ENCODE peak calls at places on chromosomes 3 and 15, in four cellular contexts. T, V, U and Z are unnamed samples.

GRCh38 chr3:9747267-9747666 is 2.5 kb upstream of the OGG1 start:
- DNase-seq in V (peak; percentile 52), T (no peak), U (no peak), Z (no peak)

GRCh38 chr3:182393151-182393550 is 400.2 kb upstream of the ATP11B start:
- DNase-seq in T (no peak), V (no peak), U (no peak), Z (no peak)

GRCh38 chr3:183826448-183826847 is 1.1 kb upstream of the MAP6D1 start:
- DNase-seq in T (no peak), V (no peak), U (peak; percentile 47), Z (no peak)

GRCh38 chr15:74725241-74725774 is at the start of gene CYP1A1:
- DNase-seq in V (no peak), T (no peak), U (peak; percentile 57), Z (no peak)

GRCh38 chr3:159126261-159127020 is 324.6 kb downstream of the MFSD1 start:
- DNase-seq in V (no peak), U (no peak), T (no peak), Z (no peak)

GRCh38 chr3:123344175-123344908 is 104.5 kb downstream of the ADCY5 start:
- DNase-seq in T (no peak), V (peak; percentile 74), U (no peak), Z (no peak)

GRCh38 chr3:177914224-177914623 is 622.0 kb upstream of the KCNMB2 start:
- DNase-seq in T (no peak), U (no peak), V (no peak), Z (no peak)

GRCh38 chr15:40333922-40334492 is 6.7 kb downstream of the CCDC9B start:
- DNase-seq in V (peak; percentile 86), T (peak; percentile 57), U (no peak), Z (no peak)

GRCh38 chr15:63600001-63600645 is 2.9 kb downstream of the FBXL22 start:
- DNase-seq in T (no peak), U (no peak), V (no peak), Z (no peak)

GRCh38 chr15:52066842-52067544 is 45.6 kb downstream of the BCL2L10 start:
- DNase-seq in U (no peak), T (no peak), V (no peak), Z (no peak)

GRCh38 chr3:41331023-41331422 is 131.7 kb downstream of the CTNNB1 start:
- DNase-seq in U (no peak), V (peak; percentile 3), T (no peak), Z (no peak)

GRCh38 chr3:112519424-112520001 is 20.2 kb upstream of the BTLA start:
- DNase-seq in V (peak; percentile 78), T (peak; percentile 72), U (no peak), Z (peak; percentile 34)

GRCh38 chr3:39934696-39935095 is 125.3 kb downstream of the MYRIP start:
- DNase-seq in T (no peak), V (no peak), U (no peak), Z (no peak)

GRCh38 chr3:173622156-173622555 is 224.6 kb downstream of the NLGN1 start:
- DNase-seq in V (peak; percentile 29), U (no peak), T (no peak), Z (no peak)

GRCh38 chr3:170506556-170506955 is 79.3 kb downstream of the SLC7A14 start:
- DNase-seq in U (no peak), T (no peak), V (peak; percentile 71), Z (no peak)

GRCh38 chr3:183491109-183491922 is 62.9 kb upstream of the MCF2L2 start:
- DNase-seq in V (no peak), T (no peak), U (no peak), Z (no peak)

GRCh38 chr3:114217266-114217665 is 20.1 kb downstream of the ZNF80 start:
- DNase-seq in T (no peak), V (no peak), U (no peak), Z (no peak)

GRCh38 chr3:173556546-173556945 is 159.0 kb downstream of the NLGN1 start:
- DNase-seq in T (no peak), U (no peak), V (no peak), Z (no peak)

GRCh38 chr3:110381992-110382391 is 689.6 kb upstream of the NECTIN3 start:
- DNase-seq in U (no peak), V (no peak), T (no peak), Z (no peak)

GRCh38 chr15:88376574-88377174 is 90.5 kb downstream of the MRPL46 start:
- DNase-seq in V (peak; percentile 54), U (no peak), T (no peak), Z (no peak)

GRCh38 chr15:23897576-23897975 is 210.5 kb upstream of the NDN start:
- DNase-seq in V (no peak), T (no peak), U (peak; percentile 20), Z (no peak)

GRCh38 chr3:12143949-12144504 is 14.7 kb downstream of the TIMP4 start:
- DNase-seq in U (peak; percentile 18), T (peak; percentile 87), V (peak; percentile 81), Z (peak; percentile 67)

GRCh38 chr3:56102034-56102433 is 366.2 kb downstream of the ERC2 start:
- DNase-seq in U (no peak), T (no peak), V (no peak), Z (no peak)

GRCh38 chr15:70713547-70714414 is 49.6 kb downstream of the UACA start:
- DNase-seq in U (no peak), V (peak; percentile 34), T (no peak), Z (no peak)

GRCh38 chr15:42128476-42128875 is 28.0 kb downstream of the PLA2G4F start:
- DNase-seq in U (no peak), T (no peak), V (no peak), Z (no peak)

GRCh38 chr3:123330441-123330991 is 118.4 kb downstream of the ADCY5 start:
- DNase-seq in U (no peak), V (no peak), T (no peak), Z (peak; percentile 63)

GRCh38 chr3:125236331-125236903 is 23.9 kb upstream of the SLC12A8 start:
- DNase-seq in V (no peak), T (no peak), U (no peak), Z (no peak)

GRCh38 chr3:123371426-123371825 is 77.5 kb downstream of the ADCY5 start:
- DNase-seq in U (no peak), V (no peak), T (no peak), Z (no peak)

GRCh38 chr3:13483286-13483685 is 3.2 kb downstream of the HDAC11 start:
- DNase-seq in U (no peak), T (no peak), V (no peak), Z (no peak)

GRCh38 chr15:58839485-58839884 is 68.4 kb downstream of the MINDY2 start:
- DNase-seq in V (peak; percentile 4), T (no peak), U (no peak), Z (no peak)

GRCh38 chr3:134353171-134353825 is 20.9 kb downstream of the AMOTL2 start:
- DNase-seq in V (no peak), T (no peak), U (no peak), Z (no peak)

GRCh38 chr15:40349163-40349562 is 1.7 kb upstream of the PHGR1 start:
- DNase-seq in V (no peak), T (no peak), U (no peak), Z (no peak)

GRCh38 chr15:41564286-41564959 is 5.4 kb downstream of the TYRO3 start:
- DNase-seq in T (no peak), U (no peak), V (no peak), Z (peak; percentile 59)

GRCh38 chr3:20023663-20024417 is 11.8 kb upstream of the PP2D1 start:
- DNase-seq in T (no peak), U (no peak), V (no peak), Z (no peak)

GRCh38 chr15:70245932-70246622 is 148.4 kb upstream of the TLE3 start:
- DNase-seq in T (no peak), U (no peak), V (peak; percentile 11), Z (no peak)

GRCh38 chr3:124281453-124282316 is 289.8 kb upstream of the ROPN1 start:
- DNase-seq in V (peak; percentile 55), T (peak; percentile 36), U (no peak), Z (no peak)

GRCh38 chr3:49007068-49007770 is at the start of gene WDR6:
- DNase-seq in U (peak; percentile 98), T (peak; percentile 95), V (peak; percentile 97), Z (peak; percentile 98)
- TF ChIP-seq POLR2A in U (peak; percentile 86), T (peak; percentile 81), V (peak; percentile 90), Z (peak; percentile 84)

DNA sequence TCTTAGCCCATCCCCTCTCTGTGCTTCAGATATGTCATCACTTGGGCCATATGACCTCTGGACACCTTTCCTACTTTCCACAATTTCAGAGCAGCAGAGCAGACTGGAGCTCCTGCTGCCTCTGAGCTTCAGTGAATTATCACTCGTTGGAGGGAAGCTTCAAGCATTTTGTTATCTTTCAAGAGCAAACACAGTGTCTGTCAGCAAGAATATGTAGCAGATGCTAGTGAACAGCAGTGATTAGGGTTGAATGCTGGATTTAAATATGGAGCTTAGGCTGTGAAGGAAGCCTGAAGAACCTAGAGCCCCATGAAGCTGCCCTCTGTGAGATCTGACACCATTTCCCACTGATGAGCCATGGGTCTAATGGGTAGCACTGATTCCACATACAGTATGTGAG is 115.4 kb downstream of the UBE3A start:
- DNase-seq in U (no peak), V (no peak), T (no peak), Z (no peak)
- H3K9me3 ChIP-seq in U (no peaks in the 10 kb centered on the region), V (no peaks in the 10 kb centered on the region), T (no peaks in the 10 kb centered on the region), Z (no peaks in the 10 kb centered on the region)

GRCh38 chr3:32502089-32502943 is at the start of gene CMTM6:
- DNase-seq in U (peak; percentile 81), V (peak; percentile 80), T (peak; percentile 67), Z (peak; percentile 77)
- TF ChIP-seq POLR2A in U (peak; percentile 76), V (peak; percentile 79), T (peak; percentile 79), Z (peak; percentile 67)

GRCh38 chr15:24957691-24958090 is 2.9 kb downstream of the SNRPN start:
- DNase-seq in T (no peak), U (no peak), V (no peak), Z (no peak)

GRCh38 chr15:24956131-24956838 is 1.5 kb downstream of the SNRPN start:
- DNase-seq in U (peak; percentile 70), V (peak; percentile 74), T (peak; percentile 53), Z (peak; percentile 58)

GRCh38 chr15:24962880-24963279 is 8.1 kb downstream of the SNRPN start:
- DNase-seq in T (no peak), U (no peak), V (no peak), Z (no peak)

GRCh38 chr15:24966364-24967103 is 11.7 kb downstream of the SNRPN start:
- DNase-seq in U (no peak), T (no peak), V (no peak), Z (no peak)

GRCh38 chr15:24961967-24962366 is 7.2 kb downstream of the SNRPN start:
- DNase-seq in V (no peak), T (no peak), U (no peak), Z (no peak)
- H3K9me3 ChIP-seq in V (peaks cover 2% of the 10 kb centered on the region), T (no peaks in the 10 kb centered on the region), U (no peaks in the 10 kb centered on the region), Z (no peaks in the 10 kb centered on the region)

GRCh38 chr3:15289661-15290060 is 42.7 kb downstream of the SH3BP5 start:
- DNase-seq in T (no peak), U (no peak), V (no peak), Z (no peak)

GRCh38 chr3:15288331-15288726 is 44.1 kb downstream of the SH3BP5 start:
- DNase-seq in U (no peak), T (no peak), V (no peak), Z (no peak)

GRCh38 chr3:15290731-15291130 is 41.7 kb downstream of the SH3BP5 start:
- DNase-seq in U (no peak), T (no peak), V (no peak), Z (no peak)

GRCh38 chr3:15286022-15286421 is 46.4 kb downstream of the SH3BP5 start:
- DNase-seq in T (no peak), V (no peak), U (no peak), Z (no peak)

GRCh38 chr3:15287565-15288330 is 44.6 kb downstream of the SH3BP5 start:
- DNase-seq in T (peak; percentile 86), U (no peak), V (peak; percentile 94), Z (peak; percentile 75)
- TF ChIP-seq POLR2A in T (peak; percentile 61), U (no peak), V (no peak), Z (peak; percentile 15)

GRCh38 chr3:86895202-86895601 is 95.7 kb downstream of the VGLL3 start:
- DNase-seq in V (peak; percentile 23), U (no peak), T (no peak), Z (no peak)
- H3K9me3 ChIP-seq in V (no peaks in the 10 kb centered on the region), U (no peaks in the 10 kb centered on the region), T (no peaks in the 10 kb centered on the region), Z (no peaks in the 10 kb centered on the region)